ENCODE peak calls at places on chromosomes 12 and 14, in ten cellular contexts. U is HS-27A, F is GM03348, J is HFFc6, X is right cardiac atrium, Q is non-pigmented ciliary epithelial cell, D is retinal pigment epithelial cell, Z is right lobe of liver, Y is fibroblast of mammary gland, T is memory B cell. M is an unnamed sample.

GRCh38 chr12:19436931-19437330 is 2.4 kb upstream of the AEBP2 start:
- DNase-seq in F (no peak), T (no peak), U (no peak), J (no peak), Z (no peak), X (no peak), Q (no peak), Y (no peak), D (no peak), M (no peak)

GRCh38 chr12:107512391-107512790 is 173.2 kb upstream of the PWP1 start:
- DNase-seq in Z (no peak), F (peak), U (no peak), D (no peak), T (no peak), X (no peak), Y (peak), J (no peak), Q (no peak), M (no peak)

GRCh38 chr12:48446372-48446771 is 26.0 kb upstream of the ANP32D start:
- DNase-seq in T (no peak), F (no peak), X (no peak), Q (no peak), Y (peak), J (no peak), Z (no peak), U (no peak), D (peak), M (no peak)

GRCh38 chr12:89663577-89664357 is 44.9 kb downstream of the ATP2B1 start:
- DNase-seq in F (peak), Y (peak), U (no peak), X (no peak), T (no peak), D (no peak), Z (no peak), J (peak), Q (no peak), M (no peak)

GRCh38 chr14:60753264-60754126 is 18.9 kb downstream of the MNAT1 start:
- DNase-seq in Y (peak), F (no peak), Q (no peak), Z (no peak), D (no peak), X (no peak), U (no peak), T (no peak), J (no peak), M (no peak)

GRCh38 chr12:28313631-28314030 is 123.4 kb downstream of the CCDC91 start:
- DNase-seq in J (peak), T (no peak), Y (peak), X (no peak), D (peak), Q (no peak), U (peak), F (peak), Z (no peak), M (peak)

GRCh38 chr14:75182820-75183219 is 6.4 kb upstream of the TMED10 start:
- DNase-seq in Z (no peak), Y (peak), Q (peak), F (peak), X (no peak), U (no peak), J (peak), T (no peak), D (peak), M (no peak)

GRCh38 chr14:59333668-59334067 is 131.5 kb downstream of the GPR135 start:
- DNase-seq in F (peak), Y (peak), T (no peak), J (peak), X (no peak), D (peak), Q (peak), U (no peak), Z (no peak), M (no peak)

GRCh38 chr14:68278568-68279436 is 459.2 kb downstream of the RAD51B start:
- DNase-seq in D (peak), T (no peak), U (no peak), Z (peak), J (peak), Y (peak), Q (no peak), X (no peak), F (peak), M (no peak)

GRCh38 chr12:40063424-40063823 is 42.5 kb downstream of the SLC2A13 start:
- DNase-seq in D (no peak), T (no peak), Y (peak), U (no peak), F (peak), X (no peak), J (no peak), Z (no peak), Q (no peak), M (peak)

GRCh38 chr12:97748298-97748697 is 285.7 kb downstream of the RMST start:
- DNase-seq in Q (no peak), Z (no peak), J (no peak), U (no peak), F (no peak), T (no peak), X (no peak), D (no peak), Y (no peak), M (no peak)

GRCh38 chr14:20583142-20583541 is 4.7 kb downstream of the RNASE11 start:
- DNase-seq in U (no peak), F (no peak), D (no peak), X (no peak), Q (no peak), Y (no peak), J (no peak), Z (no peak), T (no peak), M (no peak)

GRCh38 chr12:39592295-39592694 is 27.3 kb downstream of the ABCD2 start:
- DNase-seq in Y (no peak), D (no peak), Q (no peak), X (no peak), J (no peak), F (no peak), U (no peak), T (no peak), Z (no peak), M (no peak)

GRCh38 chr12:14965221-14965620 is 3.8 kb upstream of the ARHGDIB start:
- DNase-seq in Z (no peak), Y (no peak), J (no peak), Q (no peak), F (no peak), D (no peak), T (no peak), U (no peak), X (no peak), M (no peak)

GRCh38 chr12:76813972-76814371 is 50.1 kb downstream of the ZDHHC17 start:
- DNase-seq in F (no peak), T (no peak), Y (no peak), D (no peak), U (no peak), Q (no peak), J (no peak), X (no peak), Z (no peak), M (no peak)

GRCh38 chr12:1282670-1283361 is 291.8 kb downstream of the ERC1 start:
- DNase-seq in Q (no peak), T (no peak), U (no peak), D (no peak), Y (peak), F (peak), Z (no peak), J (no peak), X (peak), M (peak)